ENCODE peak calls at places on chromosomes 11 and 22, in four cellular contexts. One of them, this sample, is unnamed. For H3K9me3 and H3K4me1, the result is how much of the 10 kb centered on the place peaks cover.

GRCh38 chr11:101091781-101092180 is 37.8 kb downstream of the PGR start:
- DNase-seq in cardiac muscle cell: no peak
- DNase-seq in PC-3: peak
- DNase-seq in upper lobe of right lung: no peak
- DNase-seq in this sample: no peak

GRCh38 chr11:46237248-46238077 is 40.0 kb upstream of the CREB3L1 start:
- DNase-seq in cardiac muscle cell: peak
- DNase-seq in PC-3: peak
- DNase-seq in upper lobe of right lung: peak
- DNase-seq in this sample: peak

GRCh38 chr11:83051760-83052671 is 19.7 kb downstream of the RAB30 start:
- DNase-seq in upper lobe of right lung: no peak
- DNase-seq in PC-3: peak
- DNase-seq in cardiac muscle cell: no peak
- DNase-seq in this sample: no peak

GRCh38 chr11:130737041-130737830 is 179.0 kb downstream of the SNX19 start:
- DNase-seq in cardiac muscle cell: no peak
- DNase-seq in PC-3: no peak
- DNase-seq in upper lobe of right lung: no peak
- DNase-seq in this sample: no peak

GRCh38 chr22:37638351-37639069 is 959 bp upstream of the SH3BP1 start:
- DNase-seq in upper lobe of right lung: no peak
- DNase-seq in PC-3: no peak
- DNase-seq in cardiac muscle cell: no peak
- DNase-seq in this sample: no peak

GRCh38 chr11:121582296-121582695 is 129.5 kb upstream of the SORL1-AS1 start:
- DNase-seq in upper lobe of right lung: no peak
- DNase-seq in cardiac muscle cell: no peak
- DNase-seq in PC-3: no peak
- DNase-seq in this sample: no peak

GRCh38 chr11:121634889-121635288 is 182.1 kb upstream of the SORL1-AS1 start:
- DNase-seq in cardiac muscle cell: no peak
- DNase-seq in PC-3: peak
- DNase-seq in upper lobe of right lung: no peak
- DNase-seq in this sample: no peak

GRCh38 chr11:35791088-35791958 is 128.7 kb downstream of the TRIM44 start:
- DNase-seq in cardiac muscle cell: peak
- DNase-seq in upper lobe of right lung: no peak
- DNase-seq in PC-3: no peak
- DNase-seq in this sample: no peak

GRCh38 chr11:134994431-134994830 is 582.4 kb upstream of the B3GAT1 start:
- DNase-seq in upper lobe of right lung: no peak
- DNase-seq in PC-3: no peak
- DNase-seq in cardiac muscle cell: no peak
- DNase-seq in this sample: no peak

GRCh38 chr11:102322560-102322959 is 5.3 kb downstream of the BIRC3 start:
- DNase-seq in cardiac muscle cell: no peak
- DNase-seq in PC-3: no peak
- DNase-seq in upper lobe of right lung: no peak
- DNase-seq in this sample: no peak

GRCh38 chr22:45885171-45885840 is 91.7 kb downstream of the WNT7B start:
- DNase-seq in PC-3: no peak
- DNase-seq in upper lobe of right lung: peak
- DNase-seq in cardiac muscle cell: no peak
- DNase-seq in this sample: peak

GRCh38 chr11:82732734-82733443 is 775 bp downstream of the FAM181B start:
- DNase-seq in PC-3: no peak
- DNase-seq in upper lobe of right lung: peak
- DNase-seq in cardiac muscle cell: peak
- DNase-seq in this sample: peak

GRCh38 chr11:130601141-130601540 is 152.7 kb downstream of the ADAMTS15 start:
- DNase-seq in upper lobe of right lung: no peak
- DNase-seq in cardiac muscle cell: peak
- DNase-seq in PC-3: no peak
- DNase-seq in this sample: peak

GRCh38 chr22:43172191-43172590 is 14.7 kb downstream of the TTLL12 start:
- DNase-seq in upper lobe of right lung: no peak
- DNase-seq in cardiac muscle cell: no peak
- DNase-seq in PC-3: no peak
- DNase-seq in this sample: peak

GRCh38 chr22:28909375-28909774 is 26.0 kb downstream of the ZNRF3 start:
- DNase-seq in cardiac muscle cell: no peak
- DNase-seq in PC-3: no peak
- DNase-seq in upper lobe of right lung: no peak
- DNase-seq in this sample: no peak

GRCh38 chr22:48615171-48616008 is 1212.3 kb downstream of the BRD1 start:
- DNase-seq in PC-3: no peak
- DNase-seq in upper lobe of right lung: no peak
- DNase-seq in cardiac muscle cell: no peak
- DNase-seq in this sample: no peak
- H3K9me3 ChIP-seq in PC-3: under half
- H3K9me3 ChIP-seq in upper lobe of right lung: under half
- H3K9me3 ChIP-seq in cardiac muscle cell: under half
- H3K9me3 ChIP-seq in this sample: under half

GRCh38 chr22:19422440-19423301 is 8.9 kb downstream of the HIRA start:
- DNase-seq in upper lobe of right lung: no peak
- DNase-seq in PC-3: no peak
- DNase-seq in cardiac muscle cell: no peak
- DNase-seq in this sample: no peak

GRCh38 chr22:19420321-19420720 is 11.2 kb downstream of the HIRA start:
- DNase-seq in upper lobe of right lung: no peak
- DNase-seq in PC-3: no peak
- DNase-seq in cardiac muscle cell: no peak
- DNase-seq in this sample: no peak

GRCh38 chr22:19419464-19420178 is 11.9 kb downstream of the HIRA start:
- DNase-seq in PC-3: no peak
- DNase-seq in cardiac muscle cell: peak
- DNase-seq in upper lobe of right lung: no peak
- DNase-seq in this sample: no peak

GRCh38 chr22:19419086-19419463 is 12.5 kb downstream of the HIRA start:
- DNase-seq in cardiac muscle cell: no peak
- DNase-seq in upper lobe of right lung: no peak
- DNase-seq in PC-3: no peak
- DNase-seq in this sample: no peak

DNA sequence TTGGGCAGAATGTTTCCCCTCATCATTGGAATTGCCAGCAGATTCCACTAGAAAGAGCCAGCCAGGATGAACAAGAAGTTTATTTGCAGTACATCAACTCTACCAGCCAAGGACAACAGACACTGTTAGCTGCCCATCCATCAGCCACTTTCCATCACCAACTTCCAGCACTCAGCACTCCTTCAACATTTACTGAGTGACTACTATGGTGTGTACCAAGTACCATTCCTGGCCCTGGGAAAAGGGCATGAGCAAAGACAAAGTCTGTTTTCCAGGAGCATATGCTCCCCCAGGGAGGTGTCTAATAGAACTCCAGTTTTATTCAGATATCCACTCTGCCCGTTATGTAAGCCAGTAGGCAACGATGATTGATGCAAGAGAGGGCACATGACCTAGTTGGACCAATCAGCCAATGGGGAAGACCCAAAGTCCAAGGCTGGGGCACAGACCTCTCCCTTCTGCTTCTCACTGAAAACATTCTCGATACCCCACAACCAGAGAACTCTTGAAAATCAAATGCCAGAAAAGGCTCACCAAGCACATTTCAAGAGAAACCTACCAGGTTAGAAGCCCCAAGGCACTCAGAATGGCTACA is 7.5 kb downstream of the HIRA start:
- DNase-seq in PC-3: no peak
- DNase-seq in upper lobe of right lung: no peak
- DNase-seq in cardiac muscle cell: no peak
- DNase-seq in this sample: no peak
- H3K4me1 ChIP-seq in PC-3: under half
- H3K4me1 ChIP-seq in upper lobe of right lung: under half
- H3K4me1 ChIP-seq in cardiac muscle cell: under half
- H3K4me1 ChIP-seq in this sample: under half

DNA sequence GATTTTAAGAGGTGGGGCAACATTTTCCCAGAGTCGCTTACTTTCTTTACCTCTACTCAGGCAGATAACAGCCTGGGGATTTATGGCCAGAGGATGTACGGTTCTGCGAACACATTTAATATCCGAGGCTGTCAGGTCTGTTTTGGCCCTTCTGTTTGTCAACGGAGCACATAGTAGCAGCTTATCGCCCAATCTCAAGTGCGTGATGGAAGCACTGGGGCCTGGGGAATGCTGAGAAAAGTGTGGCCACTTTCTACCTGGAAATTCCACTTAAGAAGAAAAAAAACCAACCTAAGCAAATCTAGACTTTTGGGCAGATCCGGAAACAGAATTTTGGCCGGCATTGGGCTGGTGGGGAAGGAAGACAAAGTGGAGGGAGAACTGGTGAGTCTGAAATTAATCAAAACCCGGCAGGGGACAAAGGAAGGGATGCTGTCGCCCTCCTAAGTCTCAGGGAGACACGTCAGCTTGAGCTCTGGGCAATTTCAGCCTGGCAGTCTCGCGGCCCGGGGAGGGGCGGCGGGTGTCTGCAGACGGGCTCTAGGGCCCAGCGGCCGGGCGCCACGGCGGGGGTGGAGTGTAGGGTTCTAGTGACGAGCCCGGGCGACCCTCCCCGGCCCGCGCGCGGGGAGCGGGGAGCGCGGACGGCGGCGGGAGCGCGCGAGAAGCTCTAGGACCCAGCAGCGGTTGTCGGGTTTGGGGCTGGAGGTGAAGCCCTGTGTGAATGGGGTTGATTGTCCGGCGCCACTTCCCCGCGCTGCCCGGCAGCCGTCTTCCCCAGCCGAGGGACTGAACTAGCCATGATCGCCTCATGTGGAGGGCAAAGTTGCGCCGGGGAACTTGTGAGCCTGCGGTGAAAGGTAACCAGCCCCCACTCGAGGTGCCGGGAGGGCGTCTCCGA is at the start of gene AMOTL1:
- DNase-seq in cardiac muscle cell: peak
- DNase-seq in upper lobe of right lung: peak
- DNase-seq in PC-3: peak
- DNase-seq in this sample: peak
- H3K4me3 ChIP-seq in cardiac muscle cell: peak
- H3K4me3 ChIP-seq in upper lobe of right lung: peak
- H3K4me3 ChIP-seq in PC-3: peak
- H3K4me3 ChIP-seq in this sample: peak

DNA sequence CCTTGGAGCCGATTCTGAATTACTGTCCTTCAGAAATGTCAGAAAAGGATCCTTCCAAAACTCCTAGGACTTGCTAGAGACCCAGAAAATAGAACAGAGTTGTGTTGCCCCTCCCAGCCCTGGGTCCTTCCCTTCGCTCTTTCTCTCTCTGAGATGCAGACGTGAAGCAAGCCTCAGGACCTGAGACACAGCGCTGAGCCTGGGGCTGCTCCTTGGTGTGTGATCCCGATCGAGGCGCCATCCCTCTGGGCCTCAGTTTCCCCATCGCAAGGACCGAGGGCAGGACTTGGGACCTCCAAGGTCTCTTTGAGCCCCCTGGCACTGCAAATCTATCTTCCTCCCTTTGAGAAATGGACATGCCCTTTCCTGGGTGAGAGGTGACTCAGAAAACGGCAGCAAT is 533.5 kb downstream of the TBC1D22A start:
- DNase-seq in cardiac muscle cell: no peak
- DNase-seq in PC-3: no peak
- DNase-seq in upper lobe of right lung: no peak
- DNase-seq in this sample: no peak
- H3K9me3 ChIP-seq in cardiac muscle cell: under half
- H3K9me3 ChIP-seq in PC-3: under half
- H3K9me3 ChIP-seq in upper lobe of right lung: under half
- H3K9me3 ChIP-seq in this sample: under half

GRCh38 chr11:6692128-6692527 is 9.0 kb upstream of the MRPL17 start:
- DNase-seq in upper lobe of right lung: no peak
- DNase-seq in PC-3: no peak
- DNase-seq in cardiac muscle cell: no peak
- DNase-seq in this sample: no peak

GRCh38 chr11:6694229-6694535 is 11.0 kb upstream of the MRPL17 start:
- DNase-seq in upper lobe of right lung: no peak
- DNase-seq in cardiac muscle cell: no peak
- DNase-seq in PC-3: no peak
- DNase-seq in this sample: no peak

GRCh38 chr11:6693342-6694228 is 10.4 kb upstream of the MRPL17 start:
- DNase-seq in PC-3: peak
- DNase-seq in upper lobe of right lung: no peak
- DNase-seq in cardiac muscle cell: no peak
- DNase-seq in this sample: no peak

GRCh38 chr11:6695377-6695776 is 12.2 kb upstream of the MRPL17 start:
- DNase-seq in cardiac muscle cell: no peak
- DNase-seq in PC-3: no peak
- DNase-seq in upper lobe of right lung: no peak
- DNase-seq in this sample: no peak
- H3K4me1 ChIP-seq in cardiac muscle cell: under half
- H3K4me1 ChIP-seq in PC-3: under half
- H3K4me1 ChIP-seq in upper lobe of right lung: under half
- H3K4me1 ChIP-seq in this sample: under half

This sample was measured in kidney.